ENCODE peak calls at places on chromosomes 12 and 14, in five cellular contexts. D is DMS153, R is GM04504, I is germinal center, X is iris pigment epithelial cell. G is an unnamed sample.

GRCh38 chr14:65361920-65362319 is 50.6 kb upstream of the FUT8 start:
- DNase-seq in D (no peak), R (no peak), I (no peak), X (peak; percentile 89), G (no peak)

GRCh38 chr14:46653031-46653775 is 1.6 kb upstream of the RPL10L start:
- DNase-seq in D (no peak), R (no peak), I (no peak), X (no peak), G (no peak)

GRCh38 chr12:54383041-54383609 is 1.4 kb downstream of the ZNF385A start:
- DNase-seq in D (no peak), R (peak; percentile 88), I (no peak), X (peak; percentile 92), G (no peak)

GRCh38 chr12:120669055-120669828 is 17.7 kb upstream of the MLEC start:
- DNase-seq in D (no peak), R (no peak), I (no peak), X (peak; percentile 49), G (peak; percentile 71)

GRCh38 chr12:2094597-2094996 is 41.8 kb downstream of the CACNA1C start:
- DNase-seq in D (no peak), R (no peak), I (no peak), X (peak; percentile 60), G (no peak)

GRCh38 chr12:27906658-27907473 is 65.7 kb downstream of the PTHLH start:
- DNase-seq in D (no peak), R (no peak), I (no peak), X (peak; percentile 49), G (no peak)

GRCh38 chr14:103518416-103519042 is 4.1 kb downstream of the CKB start:
- DNase-seq in D (no peak), R (no peak), I (peak; percentile 82), X (peak; percentile 33), G (peak; percentile 93)

GRCh38 chr12:119036878-119037493 is 55.6 kb downstream of the SRRM4 start:
- DNase-seq in D (no peak), R (no peak), I (peak; percentile 28), X (peak; percentile 4), G (peak; percentile 89)

GRCh38 chr14:60509438-60510253 is 700 bp downstream of the SIX6 start:
- DNase-seq in D (no peak), R (no peak), I (no peak), X (no peak), G (peak; percentile 83)

GRCh38 chr12:13152281-13152680 is 44.2 kb upstream of the EMP1 start:
- DNase-seq in D (no peak), R (no peak), I (no peak), X (no peak), G (no peak)

GRCh38 chr14:68654471-68654941 is 138.4 kb downstream of the ZFP36L1 start:
- DNase-seq in D (no peak), R (no peak), I (no peak), X (no peak), G (peak; percentile 22)

G was measured in endodermal cell.